ENCODE peak calls at places on chromosomes 7 and 10, in seven cellular contexts. One of them, this sample, is unnamed.

GRCh38 chr10:132859084-132859855 is 73.3 kb upstream of the NKX6-2 start:
- DNase-seq in stomach: no peak
- DNase-seq in activated CD8-positive, alpha-beta memory T cell treated with anti-CD3 and anti-CD28 coated beads, Interleukin-2, amount 50 U/mL, for 48 hours: no peak
- DNase-seq in aorta: peak
- DNase-seq in activated T-cell treated with anti-CD3 and anti-CD28 coated beads for 4 hours: no peak
- DNase-seq in T-helper 17 cell: peak
- DNase-seq in BJ: no peak
- DNase-seq in this sample: no peak

GRCh38 chr10:46283217-46283944 is 3.4 kb upstream of the ANTXRL start:
- DNase-seq in activated T-cell treated with anti-CD3 and anti-CD28 coated beads for 4 hours: no peak
- DNase-seq in activated CD8-positive, alpha-beta memory T cell treated with anti-CD3 and anti-CD28 coated beads, Interleukin-2, amount 50 U/mL, for 48 hours: peak
- DNase-seq in stomach: peak
- DNase-seq in aorta: no peak
- DNase-seq in T-helper 17 cell: no peak
- DNase-seq in BJ: no peak
- DNase-seq in this sample: no peak

GRCh38 chr10:4018054-4018511 is 233.1 kb upstream of the KLF6 start:
- DNase-seq in activated CD8-positive, alpha-beta memory T cell treated with anti-CD3 and anti-CD28 coated beads, Interleukin-2, amount 50 U/mL, for 48 hours: no peak
- DNase-seq in aorta: no peak
- DNase-seq in BJ: no peak
- DNase-seq in stomach: no peak
- DNase-seq in T-helper 17 cell: no peak
- DNase-seq in activated T-cell treated with anti-CD3 and anti-CD28 coated beads for 4 hours: no peak
- DNase-seq in this sample: no peak

GRCh38 chr10:62903828-62904227 is 87.7 kb upstream of the EGR2 start:
- DNase-seq in activated CD8-positive, alpha-beta memory T cell treated with anti-CD3 and anti-CD28 coated beads, Interleukin-2, amount 50 U/mL, for 48 hours: no peak
- DNase-seq in aorta: no peak
- DNase-seq in activated T-cell treated with anti-CD3 and anti-CD28 coated beads for 4 hours: no peak
- DNase-seq in T-helper 17 cell: no peak
- DNase-seq in stomach: no peak
- DNase-seq in BJ: no peak
- DNase-seq in this sample: no peak

GRCh38 chr10:18879284-18879683 is 169.3 kb upstream of the MALRD1 start:
- DNase-seq in activated CD8-positive, alpha-beta memory T cell treated with anti-CD3 and anti-CD28 coated beads, Interleukin-2, amount 50 U/mL, for 48 hours: no peak
- DNase-seq in T-helper 17 cell: no peak
- DNase-seq in activated T-cell treated with anti-CD3 and anti-CD28 coated beads for 4 hours: no peak
- DNase-seq in aorta: no peak
- DNase-seq in stomach: no peak
- DNase-seq in BJ: no peak
- DNase-seq in this sample: no peak

GRCh38 chr7:34026481-34027225 is 121.3 kb downstream of the BMPER start:
- DNase-seq in stomach: no peak
- DNase-seq in aorta: no peak
- DNase-seq in T-helper 17 cell: no peak
- DNase-seq in BJ: no peak
- DNase-seq in activated CD8-positive, alpha-beta memory T cell treated with anti-CD3 and anti-CD28 coated beads, Interleukin-2, amount 50 U/mL, for 48 hours: no peak
- DNase-seq in activated T-cell treated with anti-CD3 and anti-CD28 coated beads for 4 hours: no peak
- DNase-seq in this sample: no peak

GRCh38 chr10:93254180-93254847 is 180.6 kb downstream of the CYP26A1 start:
- DNase-seq in stomach: no peak
- DNase-seq in activated T-cell treated with anti-CD3 and anti-CD28 coated beads for 4 hours: no peak
- DNase-seq in activated CD8-positive, alpha-beta memory T cell treated with anti-CD3 and anti-CD28 coated beads, Interleukin-2, amount 50 U/mL, for 48 hours: no peak
- DNase-seq in T-helper 17 cell: no peak
- DNase-seq in aorta: no peak
- DNase-seq in BJ: no peak
- DNase-seq in this sample: no peak

GRCh38 chr7:134995239-134996096 is 9.2 kb downstream of the AGBL3 start:
- DNase-seq in activated CD8-positive, alpha-beta memory T cell treated with anti-CD3 and anti-CD28 coated beads, Interleukin-2, amount 50 U/mL, for 48 hours: no peak
- DNase-seq in aorta: no peak
- DNase-seq in T-helper 17 cell: no peak
- DNase-seq in stomach: no peak
- DNase-seq in BJ: no peak
- DNase-seq in activated T-cell treated with anti-CD3 and anti-CD28 coated beads for 4 hours: no peak
- DNase-seq in this sample: peak

GRCh38 chr7:13948019-13948781 is 41.3 kb downstream of the ETV1 start:
- DNase-seq in activated T-cell treated with anti-CD3 and anti-CD28 coated beads for 4 hours: no peak
- DNase-seq in BJ: no peak
- DNase-seq in stomach: no peak
- DNase-seq in T-helper 17 cell: no peak
- DNase-seq in aorta: no peak
- DNase-seq in activated CD8-positive, alpha-beta memory T cell treated with anti-CD3 and anti-CD28 coated beads, Interleukin-2, amount 50 U/mL, for 48 hours: no peak
- DNase-seq in this sample: no peak

GRCh38 chr10:11668847-11669610 is 57.6 kb upstream of the USP6NL start:
- DNase-seq in BJ: no peak
- DNase-seq in activated CD8-positive, alpha-beta memory T cell treated with anti-CD3 and anti-CD28 coated beads, Interleukin-2, amount 50 U/mL, for 48 hours: no peak
- DNase-seq in activated T-cell treated with anti-CD3 and anti-CD28 coated beads for 4 hours: no peak
- DNase-seq in aorta: no peak
- DNase-seq in T-helper 17 cell: no peak
- DNase-seq in stomach: no peak
- DNase-seq in this sample: no peak

GRCh38 chr10:35493196-35494118 is 111.7 kb upstream of the GJD4 start:
- DNase-seq in T-helper 17 cell: no peak
- DNase-seq in activated CD8-positive, alpha-beta memory T cell treated with anti-CD3 and anti-CD28 coated beads, Interleukin-2, amount 50 U/mL, for 48 hours: no peak
- DNase-seq in activated T-cell treated with anti-CD3 and anti-CD28 coated beads for 4 hours: no peak
- DNase-seq in aorta: no peak
- DNase-seq in BJ: no peak
- DNase-seq in stomach: peak
- DNase-seq in this sample: no peak

GRCh38 chr10:35607475-35608316 is 2.6 kb downstream of the GJD4 start:
- DNase-seq in activated T-cell treated with anti-CD3 and anti-CD28 coated beads for 4 hours: no peak
- DNase-seq in T-helper 17 cell: no peak
- DNase-seq in stomach: no peak
- DNase-seq in activated CD8-positive, alpha-beta memory T cell treated with anti-CD3 and anti-CD28 coated beads, Interleukin-2, amount 50 U/mL, for 48 hours: peak
- DNase-seq in aorta: no peak
- DNase-seq in BJ: no peak
- DNase-seq in this sample: no peak

GRCh38 chr7:117278040-117278439 is 44.8 kb downstream of the WNT2 start:
- DNase-seq in aorta: no peak
- DNase-seq in stomach: no peak
- DNase-seq in activated T-cell treated with anti-CD3 and anti-CD28 coated beads for 4 hours: no peak
- DNase-seq in activated CD8-positive, alpha-beta memory T cell treated with anti-CD3 and anti-CD28 coated beads, Interleukin-2, amount 50 U/mL, for 48 hours: no peak
- DNase-seq in BJ: no peak
- DNase-seq in T-helper 17 cell: no peak
- DNase-seq in this sample: no peak

GRCh38 chr7:36749282-36749960 is 25.1 kb upstream of the AOAH start:
- DNase-seq in stomach: no peak
- DNase-seq in activated T-cell treated with anti-CD3 and anti-CD28 coated beads for 4 hours: no peak
- DNase-seq in activated CD8-positive, alpha-beta memory T cell treated with anti-CD3 and anti-CD28 coated beads, Interleukin-2, amount 50 U/mL, for 48 hours: no peak
- DNase-seq in aorta: no peak
- DNase-seq in T-helper 17 cell: no peak
- DNase-seq in BJ: no peak
- DNase-seq in this sample: no peak

GRCh38 chr7:79308176-79308575 is 145.3 kb downstream of the MAGI2 start:
- DNase-seq in T-helper 17 cell: no peak
- DNase-seq in BJ: no peak
- DNase-seq in activated CD8-positive, alpha-beta memory T cell treated with anti-CD3 and anti-CD28 coated beads, Interleukin-2, amount 50 U/mL, for 48 hours: no peak
- DNase-seq in stomach: no peak
- DNase-seq in aorta: no peak
- DNase-seq in activated T-cell treated with anti-CD3 and anti-CD28 coated beads for 4 hours: no peak
- DNase-seq in this sample: no peak

GRCh38 chr7:127651556-127652332 is at the start of gene SND1:
- DNase-seq in activated T-cell treated with anti-CD3 and anti-CD28 coated beads for 4 hours: peak
- DNase-seq in BJ: peak
- DNase-seq in aorta: peak
- DNase-seq in activated CD8-positive, alpha-beta memory T cell treated with anti-CD3 and anti-CD28 coated beads, Interleukin-2, amount 50 U/mL, for 48 hours: peak
- DNase-seq in T-helper 17 cell: peak
- DNase-seq in stomach: peak
- DNase-seq in this sample: peak

GRCh38 chr7:133331861-133332260 is 79.0 kb downstream of the EXOC4 start:
- DNase-seq in BJ: no peak
- DNase-seq in stomach: no peak
- DNase-seq in activated T-cell treated with anti-CD3 and anti-CD28 coated beads for 4 hours: no peak
- DNase-seq in activated CD8-positive, alpha-beta memory T cell treated with anti-CD3 and anti-CD28 coated beads, Interleukin-2, amount 50 U/mL, for 48 hours: no peak
- DNase-seq in aorta: no peak
- DNase-seq in T-helper 17 cell: no peak
- DNase-seq in this sample: no peak

GRCh38 chr7:1103789-1104513 is 16.0 kb downstream of the GPER1 start:
- DNase-seq in T-helper 17 cell: no peak
- DNase-seq in aorta: no peak
- DNase-seq in stomach: no peak
- DNase-seq in activated CD8-positive, alpha-beta memory T cell treated with anti-CD3 and anti-CD28 coated beads, Interleukin-2, amount 50 U/mL, for 48 hours: no peak
- DNase-seq in activated T-cell treated with anti-CD3 and anti-CD28 coated beads for 4 hours: no peak
- DNase-seq in BJ: no peak
- DNase-seq in this sample: no peak

GRCh38 chr7:30977896-30978564 is 14.3 kb downstream of the GHRHR start:
- DNase-seq in BJ: no peak
- DNase-seq in activated CD8-positive, alpha-beta memory T cell treated with anti-CD3 and anti-CD28 coated beads, Interleukin-2, amount 50 U/mL, for 48 hours: peak
- DNase-seq in stomach: peak
- DNase-seq in aorta: peak
- DNase-seq in activated T-cell treated with anti-CD3 and anti-CD28 coated beads for 4 hours: no peak
- DNase-seq in T-helper 17 cell: no peak
- DNase-seq in this sample: no peak

GRCh38 chr10:19063991-19064390 is 15.4 kb downstream of the MALRD1 start:
- DNase-seq in activated T-cell treated with anti-CD3 and anti-CD28 coated beads for 4 hours: no peak
- DNase-seq in BJ: no peak
- DNase-seq in activated CD8-positive, alpha-beta memory T cell treated with anti-CD3 and anti-CD28 coated beads, Interleukin-2, amount 50 U/mL, for 48 hours: no peak
- DNase-seq in aorta: no peak
- DNase-seq in stomach: no peak
- DNase-seq in T-helper 17 cell: no peak
- DNase-seq in this sample: no peak

GRCh38 chr10:111106081-111106480 is 29.3 kb downstream of the ADRA2A start:
- DNase-seq in activated T-cell treated with anti-CD3 and anti-CD28 coated beads for 4 hours: no peak
- DNase-seq in aorta: peak
- DNase-seq in BJ: no peak
- DNase-seq in stomach: no peak
- DNase-seq in activated CD8-positive, alpha-beta memory T cell treated with anti-CD3 and anti-CD28 coated beads, Interleukin-2, amount 50 U/mL, for 48 hours: no peak
- DNase-seq in T-helper 17 cell: no peak
- DNase-seq in this sample: no peak

GRCh38 chr7:131861620-131862346 is 305.4 kb upstream of the PODXL start:
- DNase-seq in activated CD8-positive, alpha-beta memory T cell treated with anti-CD3 and anti-CD28 coated beads, Interleukin-2, amount 50 U/mL, for 48 hours: no peak
- DNase-seq in BJ: peak
- DNase-seq in activated T-cell treated with anti-CD3 and anti-CD28 coated beads for 4 hours: no peak
- DNase-seq in aorta: no peak
- DNase-seq in T-helper 17 cell: no peak
- DNase-seq in stomach: no peak
- DNase-seq in this sample: no peak

GRCh38 chr7:36658603-36659516 is 65.4 kb downstream of the AOAH start:
- DNase-seq in activated CD8-positive, alpha-beta memory T cell treated with anti-CD3 and anti-CD28 coated beads, Interleukin-2, amount 50 U/mL, for 48 hours: no peak
- DNase-seq in activated T-cell treated with anti-CD3 and anti-CD28 coated beads for 4 hours: no peak
- DNase-seq in BJ: peak
- DNase-seq in T-helper 17 cell: no peak
- DNase-seq in aorta: no peak
- DNase-seq in stomach: no peak
- DNase-seq in this sample: no peak

GRCh38 chr10:43816351-43817321 is 168.0 kb upstream of the ZNF32 start:
- DNase-seq in T-helper 17 cell: peak
- DNase-seq in activated T-cell treated with anti-CD3 and anti-CD28 coated beads for 4 hours: peak
- DNase-seq in stomach: peak
- DNase-seq in BJ: peak
- DNase-seq in activated CD8-positive, alpha-beta memory T cell treated with anti-CD3 and anti-CD28 coated beads, Interleukin-2, amount 50 U/mL, for 48 hours: peak
- DNase-seq in aorta: no peak
- DNase-seq in this sample: peak